ENCODE peak calls at places on chromosomes 13 and 19, in five cellular contexts. One of them, this sample, is unnamed.

GRCh38 chr13:33132644-33133440 is 116.6 kb downstream of the KL start:
- DNase-seq in fibroblast of mammary gland: peak
- DNase-seq in mucosa of descending colon: no peak
- DNase-seq in transverse colon: no peak
- DNase-seq in foreskin fibroblast: no peak
- DNase-seq in this sample: no peak

GRCh38 chr19:50780753-50781480 is 9.3 kb upstream of the ACP4 start:
- DNase-seq in foreskin fibroblast: no peak
- DNase-seq in transverse colon: no peak
- DNase-seq in mucosa of descending colon: no peak
- DNase-seq in fibroblast of mammary gland: no peak
- DNase-seq in this sample: no peak

GRCh38 chr19:49433240-49433901 is 8.0 kb downstream of the SLC17A7 start:
- DNase-seq in mucosa of descending colon: no peak
- DNase-seq in fibroblast of mammary gland: no peak
- DNase-seq in foreskin fibroblast: no peak
- DNase-seq in transverse colon: no peak
- DNase-seq in this sample: no peak

GRCh38 chr13:113187263-113187669 is 21.2 kb downstream of the PCID2 start:
- DNase-seq in mucosa of descending colon: peak
- DNase-seq in transverse colon: peak
- DNase-seq in foreskin fibroblast: peak
- DNase-seq in fibroblast of mammary gland: peak
- DNase-seq in this sample: no peak

GRCh38 chr13:19179916-19180315 is 1.7 kb downstream of the TUBA3C start:
- DNase-seq in mucosa of descending colon: no peak
- DNase-seq in transverse colon: no peak
- DNase-seq in foreskin fibroblast: no peak
- DNase-seq in fibroblast of mammary gland: no peak
- DNase-seq in this sample: no peak

GRCh38 chr13:52848455-52849190 is at the start of gene PCDH8:
- DNase-seq in foreskin fibroblast: no peak
- DNase-seq in transverse colon: no peak
- DNase-seq in mucosa of descending colon: peak
- DNase-seq in fibroblast of mammary gland: no peak
- DNase-seq in this sample: peak

GRCh38 chr19:56076413-56076998 is 44.6 kb downstream of the ZNF787 start:
- DNase-seq in transverse colon: peak
- DNase-seq in fibroblast of mammary gland: peak
- DNase-seq in foreskin fibroblast: peak
- DNase-seq in mucosa of descending colon: no peak
- DNase-seq in this sample: peak

GRCh38 chr19:47778954-47779351 is 450 bp downstream of the SELENOW start:
- DNase-seq in mucosa of descending colon: no peak
- DNase-seq in foreskin fibroblast: no peak
- DNase-seq in fibroblast of mammary gland: peak
- DNase-seq in transverse colon: peak
- DNase-seq in this sample: no peak

GRCh38 chr19:8569066-8569761 is 8.0 kb downstream of the MYO1F start:
- DNase-seq in mucosa of descending colon: peak
- DNase-seq in fibroblast of mammary gland: peak
- DNase-seq in foreskin fibroblast: peak
- DNase-seq in transverse colon: peak
- DNase-seq in this sample: no peak

GRCh38 chr19:7971553-7972520 is 28.4 kb upstream of the TIMM44 start:
- DNase-seq in mucosa of descending colon: peak
- DNase-seq in foreskin fibroblast: no peak
- DNase-seq in transverse colon: no peak
- DNase-seq in fibroblast of mammary gland: no peak
- DNase-seq in this sample: no peak

GRCh38 chr13:76693086-76693485 is 193.1 kb downstream of the KCTD12 start:
- DNase-seq in foreskin fibroblast: no peak
- DNase-seq in fibroblast of mammary gland: no peak
- DNase-seq in mucosa of descending colon: no peak
- DNase-seq in transverse colon: no peak
- DNase-seq in this sample: no peak

GRCh38 chr13:39590466-39591036 is 12.4 kb downstream of the LHFPL6 start:
- DNase-seq in foreskin fibroblast: no peak
- DNase-seq in transverse colon: no peak
- DNase-seq in fibroblast of mammary gland: no peak
- DNase-seq in mucosa of descending colon: no peak
- DNase-seq in this sample: no peak

GRCh38 chr13:110380359-110381028 is 73.4 kb downstream of the COL4A2 start:
- DNase-seq in transverse colon: no peak
- DNase-seq in mucosa of descending colon: no peak
- DNase-seq in foreskin fibroblast: peak
- DNase-seq in fibroblast of mammary gland: peak
- DNase-seq in this sample: no peak

GRCh38 chr13:105991622-105992254 is 543.7 kb downstream of the EFNB2 start:
- DNase-seq in transverse colon: no peak
- DNase-seq in foreskin fibroblast: peak
- DNase-seq in fibroblast of mammary gland: peak
- DNase-seq in mucosa of descending colon: no peak
- DNase-seq in this sample: peak

GRCh38 chr13:97226788-97227627 is 4.9 kb downstream of the MBNL2 start:
- DNase-seq in foreskin fibroblast: no peak
- DNase-seq in fibroblast of mammary gland: no peak
- DNase-seq in mucosa of descending colon: peak
- DNase-seq in transverse colon: peak
- DNase-seq in this sample: peak

GRCh38 chr13:94968040-94968756 is 255.9 kb upstream of the SOX21 start:
- DNase-seq in foreskin fibroblast: no peak
- DNase-seq in mucosa of descending colon: no peak
- DNase-seq in transverse colon: no peak
- DNase-seq in fibroblast of mammary gland: no peak
- DNase-seq in this sample: no peak

GRCh38 chr13:94860981-94861407 is 148.6 kb upstream of the SOX21 start:
- DNase-seq in mucosa of descending colon: no peak
- DNase-seq in transverse colon: no peak
- DNase-seq in foreskin fibroblast: peak
- DNase-seq in fibroblast of mammary gland: peak
- DNase-seq in this sample: no peak

GRCh38 chr13:24875566-24875965 is 111.6 kb downstream of the RNF17 start:
- DNase-seq in foreskin fibroblast: no peak
- DNase-seq in fibroblast of mammary gland: no peak
- DNase-seq in mucosa of descending colon: no peak
- DNase-seq in transverse colon: no peak
- DNase-seq in this sample: no peak

GRCh38 chr19:2425622-2426581 is 1.5 kb downstream of the TIMM13 start:
- DNase-seq in fibroblast of mammary gland: no peak
- DNase-seq in transverse colon: no peak
- DNase-seq in foreskin fibroblast: no peak
- DNase-seq in mucosa of descending colon: no peak
- DNase-seq in this sample: no peak

GRCh38 chr13:38641164-38641948 is 45.5 kb upstream of the FREM2 start:
- DNase-seq in transverse colon: no peak
- DNase-seq in mucosa of descending colon: no peak
- DNase-seq in foreskin fibroblast: no peak
- DNase-seq in fibroblast of mammary gland: peak
- DNase-seq in this sample: no peak

GRCh38 chr19:577439-578392 is 5.3 kb downstream of the BSG start:
- DNase-seq in foreskin fibroblast: no peak
- DNase-seq in transverse colon: no peak
- DNase-seq in mucosa of descending colon: no peak
- DNase-seq in fibroblast of mammary gland: no peak
- DNase-seq in this sample: no peak
- TF ChIP-seq CTCF in foreskin fibroblast: no peak
- TF ChIP-seq CTCF in transverse colon: no peak
- TF ChIP-seq CTCF in mucosa of descending colon: no peak
- TF ChIP-seq CTCF in fibroblast of mammary gland: no peak
- TF ChIP-seq CTCF in this sample: no peak

DNA sequence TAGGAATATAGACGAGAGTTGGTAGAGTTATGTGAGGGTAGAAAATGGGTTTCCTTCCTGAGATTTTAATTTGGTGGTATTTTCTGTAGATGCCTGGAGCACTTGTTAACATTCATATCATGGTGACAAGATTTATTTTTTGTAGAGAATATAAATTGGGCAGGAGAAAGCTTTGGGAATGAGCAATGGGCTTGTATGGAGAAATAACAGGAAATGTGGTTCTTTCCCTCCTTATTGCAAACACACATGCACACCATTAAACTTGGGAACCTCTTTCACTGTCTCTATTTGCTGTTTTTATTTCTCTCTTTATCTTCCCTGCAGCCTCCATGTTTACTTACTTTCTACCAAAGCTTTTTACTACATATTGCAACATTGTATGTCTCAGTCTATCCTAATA is 1653.6 kb downstream of the OLFM4 start:
- DNase-seq in foreskin fibroblast: no peak
- DNase-seq in mucosa of descending colon: no peak
- DNase-seq in fibroblast of mammary gland: no peak
- DNase-seq in transverse colon: no peak
- DNase-seq in this sample: no peak
- H3K4me3 ChIP-seq in foreskin fibroblast: no peak
- H3K4me3 ChIP-seq in mucosa of descending colon: no peak
- H3K4me3 ChIP-seq in fibroblast of mammary gland: no peak
- H3K4me3 ChIP-seq in transverse colon: no peak
- H3K4me3 ChIP-seq in this sample: no peak

GRCh38 chr13:49443689-49444516 is at the start of the genes CAB39L and SETDB2:
- DNase-seq in fibroblast of mammary gland: peak
- DNase-seq in mucosa of descending colon: peak
- DNase-seq in transverse colon: peak
- DNase-seq in foreskin fibroblast: peak
- DNase-seq in this sample: peak
- TF ChIP-seq CTCF in fibroblast of mammary gland: peak
- TF ChIP-seq CTCF in mucosa of descending colon: peak
- TF ChIP-seq CTCF in transverse colon: peak
- TF ChIP-seq CTCF in foreskin fibroblast: peak
- TF ChIP-seq CTCF in this sample: peak

DNA sequence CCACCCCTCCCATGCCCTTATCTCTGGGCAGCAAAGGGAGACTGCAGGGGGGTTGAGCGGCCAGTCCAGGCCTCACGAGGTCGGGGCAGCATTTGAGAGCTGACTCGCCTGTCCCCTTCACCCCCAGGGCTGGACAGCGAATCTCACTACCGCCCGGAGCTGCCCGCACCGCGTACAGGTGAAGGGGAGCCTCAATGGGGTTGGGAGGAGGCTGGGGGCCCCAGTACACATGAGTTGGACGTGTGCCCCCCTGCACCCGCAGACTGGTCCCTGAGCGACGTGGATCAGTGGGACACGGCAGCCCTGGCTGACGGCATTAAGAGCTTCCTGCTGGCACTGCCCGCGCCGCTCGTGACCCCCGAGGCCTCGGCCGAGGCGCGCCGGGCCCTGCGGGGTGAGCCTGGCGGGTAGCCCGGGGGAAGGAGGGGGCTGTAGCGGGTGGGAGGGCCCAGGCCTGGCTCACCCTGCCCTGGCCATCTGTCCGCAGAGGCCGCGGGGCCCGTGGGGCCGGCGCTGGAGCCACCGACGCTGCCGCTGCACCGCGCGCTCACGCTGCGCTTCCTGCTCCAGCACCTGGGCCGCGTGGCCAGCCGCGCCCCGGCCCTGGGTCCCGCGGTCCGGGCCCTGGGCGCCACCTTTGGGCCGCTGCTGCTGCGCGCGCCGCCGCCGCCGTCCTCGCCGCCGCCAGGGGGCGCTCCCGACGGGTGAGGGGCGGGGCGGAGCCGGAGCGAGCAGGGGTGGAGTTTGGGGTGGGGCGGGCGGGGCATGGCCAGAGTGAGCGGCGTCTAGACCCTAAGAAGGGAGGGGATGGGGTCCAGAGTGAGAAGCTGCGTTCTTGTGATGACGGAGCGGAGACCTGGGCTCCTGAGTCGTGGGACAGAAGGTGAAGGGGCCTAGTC is 8.1 kb downstream of the PIK3R2 start:
- DNase-seq in transverse colon: peak
- DNase-seq in mucosa of descending colon: peak
- DNase-seq in foreskin fibroblast: peak
- DNase-seq in fibroblast of mammary gland: peak
- DNase-seq in this sample: peak
- H3K4me3 ChIP-seq in transverse colon: peak
- H3K4me3 ChIP-seq in mucosa of descending colon: no peak
- H3K4me3 ChIP-seq in foreskin fibroblast: no peak
- H3K4me3 ChIP-seq in fibroblast of mammary gland: peak
- H3K4me3 ChIP-seq in this sample: no peak

GRCh38 chr19:13872695-13873389 is 4.1 kb upstream of the NANOS3 start:
- DNase-seq in mucosa of descending colon: no peak
- DNase-seq in foreskin fibroblast: no peak
- DNase-seq in transverse colon: no peak
- DNase-seq in fibroblast of mammary gland: no peak
- DNase-seq in this sample: no peak
- TF ChIP-seq CTCF in mucosa of descending colon: no peak
- TF ChIP-seq CTCF in foreskin fibroblast: no peak
- TF ChIP-seq CTCF in transverse colon: no peak
- TF ChIP-seq CTCF in fibroblast of mammary gland: no peak
- TF ChIP-seq CTCF in this sample: peak

GRCh38 chr19:38063921-38064320 is 156.9 kb downstream of the SIPA1L3 start:
- DNase-seq in foreskin fibroblast: no peak
- DNase-seq in mucosa of descending colon: no peak
- DNase-seq in transverse colon: no peak
- DNase-seq in fibroblast of mammary gland: no peak
- DNase-seq in this sample: no peak
- H3K4me3 ChIP-seq in foreskin fibroblast: no peak
- H3K4me3 ChIP-seq in mucosa of descending colon: no peak
- H3K4me3 ChIP-seq in transverse colon: no peak
- H3K4me3 ChIP-seq in fibroblast of mammary gland: no peak
- H3K4me3 ChIP-seq in this sample: no peak

DNA sequence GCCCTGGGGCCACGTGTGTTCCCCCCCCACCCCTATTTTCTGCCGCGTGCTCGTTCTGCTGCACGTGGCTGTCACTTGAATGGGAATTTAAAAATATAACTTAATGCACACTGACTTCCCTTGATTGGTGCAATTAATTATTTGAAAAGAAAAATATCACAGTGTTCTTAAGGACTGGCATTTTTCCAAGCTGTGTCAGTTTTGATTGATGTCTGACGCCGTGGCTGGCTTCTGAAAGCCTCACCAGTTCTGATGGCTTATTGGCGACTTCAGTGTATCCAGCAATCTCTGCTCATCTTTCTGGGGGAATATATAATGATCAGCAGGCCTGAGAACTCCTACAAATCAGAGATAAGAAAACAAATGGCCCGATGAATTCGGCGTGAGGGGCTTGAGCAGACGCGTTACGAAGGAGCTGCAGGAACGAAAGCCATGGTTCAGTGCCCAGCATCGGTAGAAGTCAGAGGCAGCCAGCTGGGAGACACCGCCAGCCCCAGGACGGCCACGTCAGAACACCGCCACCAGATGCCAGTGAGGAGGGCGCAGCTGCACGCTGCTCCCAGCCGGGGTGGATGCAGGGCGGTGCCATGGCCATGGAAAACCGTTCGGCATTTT is 111.2 kb downstream of the KDM4B start:
- DNase-seq in foreskin fibroblast: no peak
- DNase-seq in mucosa of descending colon: no peak
- DNase-seq in transverse colon: no peak
- DNase-seq in fibroblast of mammary gland: no peak
- DNase-seq in this sample: peak
- TF ChIP-seq CTCF in foreskin fibroblast: no peak
- TF ChIP-seq CTCF in mucosa of descending colon: no peak
- TF ChIP-seq CTCF in transverse colon: no peak
- TF ChIP-seq CTCF in fibroblast of mammary gland: no peak
- TF ChIP-seq CTCF in this sample: no peak

DNA sequence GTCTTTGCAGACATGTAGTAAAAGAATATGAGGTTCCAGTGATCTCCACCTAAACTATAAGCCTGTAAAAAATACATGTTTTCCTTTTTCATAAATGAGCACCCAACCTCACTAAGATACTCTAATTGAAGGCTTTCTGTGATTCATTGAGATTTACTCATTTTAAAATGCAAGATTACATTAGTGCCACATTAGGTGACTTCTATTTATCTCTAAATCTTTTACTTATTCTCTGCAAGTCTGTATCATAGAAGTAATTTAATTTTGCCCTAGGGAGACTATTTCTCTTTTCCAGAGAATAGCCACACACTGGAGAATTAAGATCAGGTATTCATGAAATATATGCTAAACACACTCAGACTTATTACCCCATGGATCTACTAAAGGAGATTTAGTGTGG is 290.3 kb upstream of the ATXN8OS start:
- DNase-seq in transverse colon: no peak
- DNase-seq in fibroblast of mammary gland: no peak
- DNase-seq in mucosa of descending colon: no peak
- DNase-seq in foreskin fibroblast: no peak
- DNase-seq in this sample: no peak
- H3K4me3 ChIP-seq in transverse colon: no peak
- H3K4me3 ChIP-seq in fibroblast of mammary gland: no peak
- H3K4me3 ChIP-seq in mucosa of descending colon: no peak
- H3K4me3 ChIP-seq in foreskin fibroblast: no peak
- H3K4me3 ChIP-seq in this sample: no peak

This sample was measured in body of pancreas.